ENCODE peak calls at places on chromosome 14, in five cellular contexts. A, L, C, M and K are unnamed samples.

GRCh38 chr14:37796703-37797416 is 201.4 kb downstream of the TTC6 start:
- DNase-seq in C (no peak), L (no peak), M (peak; percentile 36), A (no peak), K (no peak)

GRCh38 chr14:58239259-58240210 is 5.1 kb upstream of the PSMA3 start:
- DNase-seq in L (peak; percentile 27), M (peak; percentile 98), C (peak; percentile 66), A (peak; percentile 26), K (peak; percentile 54)

GRCh38 chr14:98705826-98706225 is 566.2 kb downstream of the BCL11B start:
- DNase-seq in C (no peak), M (no peak), L (no peak), A (no peak), K (no peak)

GRCh38 chr14:23640524-23641141 is 4.5 kb downstream of the DHRS2 start:
- DNase-seq in C (peak; percentile 63), A (no peak), M (peak; percentile 72), L (no peak), K (no peak)

GRCh38 chr14:102900631-102901571 is 21.6 kb upstream of the AMN start:
- DNase-seq in C (no peak), A (no peak), M (no peak), L (no peak), K (peak; percentile 26)

GRCh38 chr14:54133896-54134295 is 177.3 kb upstream of the BMP4 start:
- DNase-seq in C (peak; percentile 32), M (peak; percentile 93), L (peak; percentile 30), A (no peak), K (no peak)

GRCh38 chr14:77243853-77244252 is 27.2 kb downstream of the NGB start:
- DNase-seq in C (no peak), M (no peak), L (no peak), A (no peak), K (no peak)

GRCh38 chr14:71651228-71651627 is 281.0 kb upstream of the RGS6 start:
- DNase-seq in L (peak; percentile 94), C (peak; percentile 89), M (peak; percentile 73), A (no peak), K (no peak)

GRCh38 chr14:88470542-88471440 is 84.0 kb downstream of the PTPN21 start:
- DNase-seq in L (peak; percentile 42), C (peak; percentile 45), A (no peak), M (peak; percentile 54), K (no peak)

GRCh38 chr14:58177125-58177524 is 22.8 kb upstream of the ACTR10 start:
- DNase-seq in C (no peak), A (no peak), L (no peak), M (no peak), K (no peak)

GRCh38 chr14:24712909-24713308 is 78.9 kb upstream of the GZMB start:
- DNase-seq in A (no peak), L (no peak), M (no peak), C (no peak), K (no peak)

GRCh38 chr14:65156568-65157366 is 54.5 kb upstream of the MAX start:
- DNase-seq in M (peak; percentile 49), C (peak; percentile 86), A (no peak), L (peak; percentile 76), K (peak; percentile 64)

GRCh38 chr14:96117101-96117897 is 78.1 kb downstream of the C14orf132 start:
- DNase-seq in A (no peak), C (no peak), L (peak; percentile 45), M (peak; percentile 14), K (no peak)

GRCh38 chr14:71267691-71268090 is 360.4 kb downstream of the PCNX1 start:
- DNase-seq in A (no peak), C (peak; percentile 19), L (no peak), M (no peak), K (peak; percentile 18)

GRCh38 chr14:101721951-101722661 is 39.4 kb upstream of the PPP2R5C start:
- DNase-seq in L (peak; percentile 92), A (no peak), C (peak; percentile 75), M (peak; percentile 89), K (no peak)

GRCh38 chr14:99609245-99610117 is 5.5 kb upstream of the CCDC85C start:
- DNase-seq in C (no peak), M (peak; percentile 53), L (no peak), A (no peak), K (no peak)

GRCh38 chr14:97219356-97220017 is 422.3 kb downstream of the VRK1 start:
- DNase-seq in L (no peak), C (no peak), M (no peak), A (no peak), K (no peak)

GRCh38 chr14:76918751-76919421 is 92.7 kb downstream of the LRRC74A start:
- DNase-seq in A (peak; percentile 73), L (peak; percentile 97), M (peak; percentile 96), C (peak; percentile 99), K (no peak)

GRCh38 chr14:99517643-99518381 is 36.6 kb downstream of the CCNK start:
- DNase-seq in A (no peak), C (no peak), L (no peak), M (no peak), K (no peak)

GRCh38 chr14:33986804-33987203 is 35.9 kb upstream of the EGLN3 start:
- DNase-seq in M (peak; percentile 75), A (peak; percentile 32), L (peak; percentile 97), C (peak; percentile 86), K (no peak)

GRCh38 chr14:60655114-60655897 is 6.0 kb upstream of the SIX1 start:
- DNase-seq in C (no peak), M (no peak), L (no peak), A (no peak), K (no peak)

GRCh38 chr14:61891251-61891650 is 129.0 kb downstream of the SNAPC1 start:
- DNase-seq in C (peak; percentile 37), M (peak; percentile 84), L (peak; percentile 27), A (no peak), K (no peak)

GRCh38 chr14:60235440-60235839 is 13.6 kb upstream of the PPM1A start:
- DNase-seq in M (peak; percentile 52), C (no peak), A (no peak), L (no peak), K (no peak)

GRCh38 chr14:26293909-26294308 is 303.9 kb downstream of the NOVA1 start:
- DNase-seq in L (no peak), A (no peak), C (no peak), M (no peak), K (no peak)

GRCh38 chr14:77022219-77022852 is 6.2 kb downstream of the IRF2BPL start:
- DNase-seq in M (peak; percentile 4), L (no peak), C (no peak), A (no peak), K (peak; percentile 72)

GRCh38 chr14:66425402-66425801 is 60.8 kb upstream of the CCDC196 start:
- DNase-seq in M (no peak), C (no peak), L (no peak), A (no peak), K (no peak)

GRCh38 chr14:26484562-26484961 is 113.3 kb downstream of the NOVA1 start:
- DNase-seq in L (no peak), M (no peak), C (no peak), A (no peak), K (no peak)

GRCh38 chr14:42947991-42948390 is 1341.3 kb downstream of the LRFN5 start:
- DNase-seq in L (no peak), M (no peak), A (no peak), C (no peak), K (no peak)

GRCh38 chr14:26595922-26596721 is 1.7 kb downstream of the NOVA1 start:
- DNase-seq in L (no peak), M (no peak), A (no peak), C (peak; percentile 8), K (no peak)

GRCh38 chr14:89564291-89564957 is 147.4 kb upstream of the FOXN3 start:
- DNase-seq in M (no peak), A (no peak), L (peak; percentile 52), C (peak; percentile 65), K (no peak)

DNA sequence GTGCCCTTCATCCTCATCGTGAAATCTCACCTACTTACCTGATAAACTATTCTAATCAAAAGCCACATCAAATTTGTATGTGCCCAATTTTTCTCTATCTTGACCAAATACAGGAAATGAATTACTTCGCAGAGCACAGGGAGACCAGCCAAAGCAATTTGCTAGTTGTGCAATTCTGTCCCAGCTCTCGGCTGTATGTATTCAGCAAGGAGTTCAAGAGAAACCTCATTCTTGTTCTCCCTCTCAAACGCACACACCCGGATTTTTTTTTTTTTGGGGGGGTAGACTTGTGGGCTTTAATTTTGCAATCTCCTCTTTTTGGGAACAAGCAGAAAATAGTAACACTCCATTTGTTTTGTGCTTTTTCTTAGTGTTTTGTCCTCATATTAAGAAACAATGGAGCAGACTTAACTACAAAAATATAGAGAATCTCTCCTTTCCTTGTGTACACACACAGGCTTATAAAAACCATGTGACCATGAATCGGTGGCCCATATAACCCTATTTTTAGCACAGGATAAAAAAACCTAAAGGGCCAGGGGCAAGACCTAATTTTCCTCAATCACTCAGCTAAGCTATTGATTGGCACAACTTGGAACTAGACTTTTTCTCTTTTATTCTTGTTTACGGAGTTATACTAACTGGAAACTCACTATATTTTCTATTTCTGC is 64.2 kb downstream of the MBIP start:
- DNase-seq in C (peak; percentile 42), M (no peak), A (no peak), L (no peak), K (no peak)
- H4K20me1 ChIP-seq in C (no peaks in the 10 kb centered on the region), M (no peaks in the 10 kb centered on the region), A (no peaks in the 10 kb centered on the region), L (no peaks in the 10 kb centered on the region), K (no peaks in the 10 kb centered on the region)

GRCh38 chr14:68795602-68796417 is 2.9 kb upstream of the ZFP36L1 start:
- DNase-seq in C (peak; percentile 90), M (peak; percentile 84), A (no peak), L (peak; percentile 65), K (peak; percentile 77)
- TF ChIP-seq EZH2 in C (no peak), M (no peak), A (no peak), L (no peak), K (no peak)

DNA sequence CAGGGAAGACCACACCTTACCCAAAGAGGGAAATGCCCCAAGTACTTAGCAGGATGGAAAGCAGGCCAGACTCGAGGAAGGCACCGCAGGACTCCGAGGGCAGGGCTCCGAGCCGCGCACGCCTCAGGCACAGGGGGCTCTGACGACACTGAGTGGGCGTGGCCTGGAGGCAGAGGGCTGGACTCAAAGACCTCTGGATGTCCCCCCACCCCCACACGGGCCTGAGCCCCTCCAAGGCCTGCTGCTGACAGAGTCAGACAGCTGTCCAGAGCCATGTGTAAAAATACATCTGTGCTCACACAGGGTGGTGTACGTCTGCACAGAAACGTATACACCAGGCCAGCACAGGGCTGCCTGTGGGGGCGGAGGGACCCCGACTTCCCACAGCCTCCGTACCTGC is 1.4 kb downstream of the AKT1 start:
- DNase-seq in A (no peak), M (peak; percentile 39), L (peak; percentile 47), C (peak; percentile 22), K (no peak)
- H4K20me1 ChIP-seq in A (no peaks in the 10 kb centered on the region), M (peaks cover 27% of the 10 kb centered on the region), L (peaks cover 57% of the 10 kb centered on the region), C (peaks cover 5% of the 10 kb centered on the region), K (no peaks in the 10 kb centered on the region)

GRCh38 chr14:36505892-36506731 is 13.9 kb downstream of the NKX2-1 start:
- DNase-seq in A (no peak), L (no peak), M (no peak), C (no peak), K (no peak)

GRCh38 chr14:36506732-36507614 is 13.1 kb downstream of the NKX2-1 start:
- DNase-seq in L (no peak), M (no peak), A (no peak), C (no peak), K (no peak)

GRCh38 chr14:36503771-36504741 is 16.0 kb downstream of the NKX2-1 start:
- DNase-seq in L (no peak), C (no peak), M (no peak), A (no peak), K (no peak)

GRCh38 chr14:36504805-36505192 is 15.2 kb downstream of the NKX2-1 start:
- DNase-seq in L (no peak), M (no peak), A (no peak), C (no peak), K (no peak)

GRCh38 chr14:36505193-36505815 is 14.7 kb downstream of the NKX2-1 start:
- DNase-seq in L (no peak), C (no peak), A (no peak), M (no peak), K (peak; percentile 49)
- TF ChIP-seq EZH2 in L (peak; percentile 87), C (no peak), A (no peak), M (no peak), K (no peak)